ENCODE peak calls at places on chromosomes 11 and 22, in six cellular contexts. B is pancreas, I is body of pancreas, N is breast epithelium, H is kidney, J is mammary epithelial cell. T is an unnamed sample.

GRCh38 chr22:46846832-46847355 is 84.4 kb downstream of the TBC1D22A start:
- DNase-seq in B (no peak), I (no peak), N (no peak), H (no peak), J (no peak), T (no peak)

GRCh38 chr11:57763568-57763967 is 2.0 kb downstream of the CTNND1 start:
- DNase-seq in B (no peak), I (no peak), N (no peak), H (no peak), J (peak), T (no peak)

GRCh38 chr11:83249972-83250593 is 36.1 kb downstream of the CCDC90B start:
- DNase-seq in B (no peak), I (peak), N (no peak), H (no peak), J (peak), T (peak)

GRCh38 chr22:43883012-43883661 is 8.7 kb downstream of the PNPLA5 start:
- DNase-seq in B (no peak), I (peak), N (peak), H (peak), J (peak), T (no peak)

GRCh38 chr11:69300124-69301032 is 6.4 kb downstream of the MYEOV start:
- DNase-seq in B (no peak), I (no peak), N (no peak), H (no peak), J (peak), T (no peak)

GRCh38 chr11:6627762-6628241 is 8.6 kb upstream of the TPP1 start:
- DNase-seq in B (no peak), I (no peak), N (no peak), H (no peak), J (no peak), T (peak)

GRCh38 chr11:57890521-57890920 is 128.9 kb downstream of the CTNND1 start:
- DNase-seq in B (no peak), I (no peak), N (no peak), H (no peak), J (no peak), T (no peak)

GRCh38 chr11:94513091-94513490 is 830 bp downstream of the C11orf97 start:
- DNase-seq in B (no peak), I (no peak), N (no peak), H (no peak), J (peak), T (no peak)

GRCh38 chr11:62974848-62975522 is 9.8 kb downstream of the SLC22A6 start:
- DNase-seq in B (peak), I (peak), N (no peak), H (no peak), J (no peak), T (peak)

GRCh38 chr22:41273128-41273527 is 12.9 kb downstream of the RANGAP1 start:
- DNase-seq in B (no peak), I (no peak), N (no peak), H (no peak), J (no peak), T (no peak)

GRCh38 chr11:45922425-45923082 is at the start of gene LARGE2:
- DNase-seq in B (peak), I (peak), N (peak), H (peak), J (no peak), T (peak)

GRCh38 chr11:36070215-36070976 is 126.5 kb downstream of the LDLRAD3 start:
- DNase-seq in B (no peak), I (no peak), N (no peak), H (no peak), J (no peak), T (no peak)

GRCh38 chr11:75311858-75312288 is 39.6 kb downstream of the ARRB1 start:
- DNase-seq in B (peak), I (peak), N (no peak), H (peak), J (no peak), T (no peak)

GRCh38 chr22:38315801-38316339 is 1.4 kb downstream of the CSNK1E start:
- DNase-seq in B (no peak), I (no peak), N (no peak), H (no peak), J (no peak), T (no peak)

GRCh38 chr11:120225372-120225909 is 14.5 kb upstream of the POU2F3 start:
- DNase-seq in B (no peak), I (no peak), N (no peak), H (peak), J (no peak), T (no peak)

GRCh38 chr22:27170491-27170890 is 513.1 kb downstream of the MIAT start:
- DNase-seq in B (no peak), I (peak), N (no peak), H (no peak), J (no peak), T (no peak)

GRCh38 chr22:50292643-50293440 is 14.6 kb downstream of the PLXNB2 start:
- DNase-seq in B (no peak), I (no peak), N (no peak), H (no peak), J (no peak), T (no peak)
- H3K4me3 ChIP-seq in B (no peak), I (no peak), N (peak), H (peak), J (peak), T (no peak)

DNA sequence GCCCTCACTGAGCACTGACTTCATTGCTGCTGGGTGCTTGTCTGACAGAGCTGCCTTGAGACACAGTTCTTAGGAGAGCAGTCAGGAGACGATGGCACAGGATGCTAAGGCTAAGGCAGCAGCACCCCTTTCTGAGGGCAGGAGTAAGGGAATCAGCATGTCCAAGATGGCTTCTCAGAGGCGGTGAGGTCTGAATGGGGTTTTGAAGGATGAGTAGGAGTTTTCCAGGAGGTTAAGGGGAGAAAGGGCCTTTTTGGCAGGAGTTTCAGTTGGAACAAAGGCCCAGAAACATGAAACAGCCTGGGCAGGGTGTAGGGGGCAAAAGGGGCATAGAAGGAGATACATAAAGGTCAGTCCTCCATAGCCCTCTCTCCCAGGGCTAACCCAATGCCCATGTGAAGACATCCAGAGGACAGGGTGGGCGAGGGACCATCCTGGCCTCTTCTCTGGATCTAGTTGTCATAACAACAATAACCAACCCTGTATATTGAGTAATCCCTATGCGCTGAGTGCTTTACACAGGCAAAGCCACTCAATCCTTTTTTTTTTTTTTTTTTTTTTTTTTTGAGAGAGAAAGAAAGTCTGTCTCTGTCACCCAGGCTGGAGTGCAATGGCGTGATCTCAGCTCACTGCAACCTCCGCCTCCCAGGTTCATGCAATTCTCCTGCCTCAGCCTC is 19.0 kb downstream of the CYTH4 start:
- DNase-seq in B (no peak), I (no peak), N (no peak), H (no peak), J (no peak), T (no peak)
- H3K4me3 ChIP-seq in B (no peak), I (no peak), N (no peak), H (no peak), J (no peak), T (no peak)

GRCh38 chr11:64801591-64802369 is 1.2 kb downstream of the MAP4K2 start:
- DNase-seq in B (peak), I (no peak), N (no peak), H (peak), J (no peak), T (no peak)
- H3K4me3 ChIP-seq in B (no peak), I (no peak), N (peak), H (peak), J (no peak), T (peak)

DNA sequence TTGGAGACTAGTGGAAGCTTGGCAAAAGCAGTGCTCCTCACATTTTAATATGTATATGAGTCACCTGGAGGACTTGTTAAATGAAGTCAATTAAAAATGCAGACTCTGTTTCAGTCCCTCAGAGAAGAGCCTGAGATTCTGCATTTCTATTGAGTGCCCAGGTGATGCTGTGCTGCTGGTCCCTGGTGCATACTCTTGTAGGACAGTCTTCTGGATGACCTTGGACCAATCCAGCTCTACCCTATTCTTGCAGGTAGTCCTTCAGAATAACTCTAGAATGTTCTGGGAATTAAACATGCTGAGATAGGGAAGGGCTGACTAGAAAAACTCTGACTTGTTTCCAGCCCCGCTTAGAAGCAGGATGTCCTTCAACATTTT is 115.9 kb downstream of the CASP12 start:
- DNase-seq in B (no peak), I (no peak), N (no peak), H (no peak), J (no peak), T (no peak)
- H3K4me3 ChIP-seq in B (no peak), I (no peak), N (no peak), H (no peak), J (no peak), T (no peak)

GRCh38 chr22:28759861-28760560 is 12.5 kb upstream of the CCDC117 start:
- DNase-seq in B (no peak), I (no peak), N (no peak), H (no peak), J (peak), T (no peak)
- H3K4me3 ChIP-seq in B (no peak), I (no peak), N (peak), H (no peak), J (no peak), T (no peak)

GRCh38 chr11:105588001-105588400 is 21.9 kb upstream of the GRIA4 start:
- DNase-seq in B (no peak), I (no peak), N (no peak), H (no peak), J (peak), T (no peak)
- H3K4me3 ChIP-seq in B (no peak), I (no peak), N (no peak), H (no peak), J (no peak), T (no peak)

GRCh38 chr22:22886546-22886945 is 1.1 kb upstream of the IGLL5 start:
- DNase-seq in B (no peak), I (no peak), N (no peak), H (no peak), J (no peak), T (no peak)
- H3K4me3 ChIP-seq in B (no peak), I (no peak), N (no peak), H (no peak), J (no peak), T (no peak)

DNA sequence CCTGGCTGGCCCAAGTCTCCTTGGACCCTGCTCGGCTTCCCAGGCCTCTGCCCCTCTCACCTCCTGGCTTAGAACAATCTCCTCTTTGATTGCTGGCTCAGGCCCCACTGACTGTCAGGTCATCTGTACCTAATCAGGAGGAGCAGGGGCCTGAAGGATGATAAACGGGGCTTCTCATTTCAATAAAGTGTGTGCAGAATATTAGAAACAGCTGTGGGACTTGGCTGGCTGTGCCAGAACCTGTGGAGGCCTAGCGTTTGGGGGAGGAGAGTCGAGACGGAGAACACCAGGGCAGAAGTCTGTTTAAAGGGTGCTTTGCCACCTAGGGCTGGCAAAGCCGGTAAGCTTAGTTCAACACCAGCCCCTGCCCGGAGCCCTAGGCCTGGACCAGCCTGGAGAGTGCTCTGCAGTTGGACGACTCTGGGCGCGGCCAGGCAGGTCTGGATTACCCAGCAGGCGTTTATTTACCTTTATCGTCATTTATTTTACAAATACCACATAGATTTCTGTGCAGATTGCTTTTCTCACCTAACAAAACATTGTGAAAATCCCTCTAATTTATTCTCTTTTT is 10.1 kb upstream of the VSIG10L2 start:
- DNase-seq in B (no peak), I (no peak), N (no peak), H (no peak), J (no peak), T (no peak)
- H3K4me3 ChIP-seq in B (no peak), I (no peak), N (no peak), H (no peak), J (no peak), T (no peak)

GRCh38 chr11:9002920-9003572 is 755 bp downstream of the NRIP3 start:
- DNase-seq in B (no peak), I (no peak), N (no peak), H (no peak), J (no peak), T (no peak)
- H3K4me3 ChIP-seq in B (peak), I (no peak), N (peak), H (peak), J (peak), T (peak)

GRCh38 chr22:35310556-35311550 is 11.2 kb downstream of the TOM1 start:
- DNase-seq in B (peak), I (no peak), N (no peak), H (no peak), J (no peak), T (peak)
- H3K4me3 ChIP-seq in B (no peak), I (no peak), N (peak), H (peak), J (no peak), T (peak)